ENCODE peak calls at places on chromosomes 12 and 14, in nine cellular contexts. E, F, Z, H, A, D, J, T and Q are unnamed samples.
A peak's percentile ranks its signal among the peaks of the same experiment; 100 is the strongest.

GRCh38 chr12:126667340-126667739 is 1599.6 kb upstream of the TMEM132C start:
- DNase-seq in E (no peak), F (no peak), Z (no peak), H (no peak), A (no peak), D (no peak), J (no peak), T (no peak), Q (no peak)

GRCh38 chr12:70785896-70786295 is 134.6 kb downstream of the PTPRR start:
- DNase-seq in E (no peak), F (no peak), Z (no peak), H (no peak), A (no peak), D (no peak), J (no peak), T (no peak), Q (no peak)

GRCh38 chr12:53561590-53561953 is 54.3 kb upstream of the NPFF start:
- DNase-seq in E (no peak), F (no peak), Z (no peak), H (no peak), A (no peak), D (no peak), J (no peak), T (no peak), Q (no peak)

GRCh38 chr12:95790912-95791849 is 617 bp upstream of the NTN4 start:
- DNase-seq in E (peak; percentile 35), F (no peak), Z (no peak), H (peak; percentile 33), A (peak; percentile 58), D (no peak), J (peak; percentile 12), T (peak; percentile 43), Q (peak; percentile 41)

GRCh38 chr14:33210304-33210703 is 271.6 kb downstream of the NPAS3 start:
- DNase-seq in E (no peak), F (no peak), Z (no peak), H (no peak), A (no peak), D (peak; percentile 1), J (no peak), T (no peak), Q (no peak)

GRCh38 chr12:32895688-32896437 is 714 bp downstream of the PKP2 start:
- DNase-seq in E (no peak), F (peak; percentile 23), Z (no peak), H (peak; percentile 16), A (no peak), D (no peak), J (no peak), T (peak; percentile 44), Q (no peak)

GRCh38 chr12:104668274-104668718 is 211.5 kb downstream of the CHST11 start:
- DNase-seq in E (no peak), F (peak; percentile 51), Z (no peak), H (peak; percentile 64), A (no peak), D (no peak), J (no peak), T (peak; percentile 54), Q (no peak)

GRCh38 chr12:72089678-72090077 is 151.0 kb downstream of the TPH2 start:
- DNase-seq in E (no peak), F (no peak), Z (no peak), H (no peak), A (no peak), D (no peak), J (no peak), T (no peak), Q (no peak)

GRCh38 chr12:32201096-32201495 is 94.4 kb downstream of the BICD1 start:
- DNase-seq in E (no peak), F (no peak), Z (no peak), H (no peak), A (no peak), D (no peak), J (no peak), T (no peak), Q (no peak)

DNA sequence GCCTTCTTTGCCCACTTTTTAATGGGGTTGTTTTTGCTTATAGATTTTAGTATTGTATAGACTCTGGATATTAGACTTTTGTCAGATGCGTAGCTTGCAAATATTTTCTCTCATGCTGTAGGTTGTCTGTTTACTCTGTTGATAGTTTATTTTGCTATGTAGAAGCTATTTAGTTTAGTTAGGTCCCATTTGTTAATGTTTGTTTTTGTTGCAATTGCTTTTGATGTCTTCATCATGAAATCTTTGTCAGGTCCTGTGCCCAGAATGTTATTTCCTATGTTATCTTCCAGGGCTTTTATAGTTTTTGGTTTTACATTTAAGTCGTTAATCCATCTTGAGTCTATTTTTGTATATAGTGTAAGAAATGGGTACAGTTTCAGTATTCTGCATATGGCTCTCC is 30.0 kb upstream of the LYZ start:
- DNase-seq in E (no peak), F (no peak), Z (no peak), H (no peak), A (no peak), D (no peak), J (no peak), T (no peak), Q (no peak)
- H3K9me3 ChIP-seq in E (no peaks in the 10 kb centered on the region), F (peaks cover 33% of the 10 kb centered on the region), Z (no peaks in the 10 kb centered on the region), H (no peaks in the 10 kb centered on the region), A (peaks cover 10% of the 10 kb centered on the region), D (peaks cover 39% of the 10 kb centered on the region), J (no peaks in the 10 kb centered on the region), T (peaks cover 18% of the 10 kb centered on the region), Q (no peaks in the 10 kb centered on the region)

GRCh38 chr12:7161327-7161726 is 28.2 kb upstream of the PEX5 start:
- DNase-seq in E (no peak), F (no peak), Z (no peak), H (no peak), A (no peak), D (no peak), J (no peak), T (no peak), Q (no peak)
- H3K9me3 ChIP-seq in E (no peaks in the 10 kb centered on the region), F (no peaks in the 10 kb centered on the region), Z (no peaks in the 10 kb centered on the region), H (no peaks in the 10 kb centered on the region), A (no peaks in the 10 kb centered on the region), D (peaks cover 30% of the 10 kb centered on the region), J (no peaks in the 10 kb centered on the region), T (no peaks in the 10 kb centered on the region), Q (no peaks in the 10 kb centered on the region)

DNA sequence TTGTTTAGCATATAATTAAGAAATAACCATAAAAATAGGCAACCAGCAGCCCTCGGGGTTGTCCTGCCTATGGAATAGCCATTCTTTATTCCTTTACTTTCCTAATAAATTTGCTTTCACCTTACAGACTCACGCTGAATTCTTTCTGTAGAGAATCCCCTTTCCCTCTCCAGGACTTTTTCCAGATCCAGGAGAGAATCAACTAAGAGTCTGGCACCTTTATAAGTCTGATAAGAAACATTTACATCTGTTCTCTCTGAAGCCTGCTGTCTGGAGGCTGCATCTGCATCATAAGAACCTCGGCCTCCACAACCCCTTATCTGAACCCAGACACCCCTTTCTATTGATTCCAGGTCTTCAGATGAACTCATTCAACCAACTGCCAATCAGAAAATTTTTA is 32.3 kb downstream of the RIMBP2 start:
- DNase-seq in E (no peak), F (no peak), Z (no peak), H (no peak), A (no peak), D (no peak), J (no peak), T (no peak), Q (no peak)
- H3K9me3 ChIP-seq in E (no peaks in the 10 kb centered on the region), F (no peaks in the 10 kb centered on the region), Z (no peaks in the 10 kb centered on the region), H (no peaks in the 10 kb centered on the region), A (no peaks in the 10 kb centered on the region), D (no peaks in the 10 kb centered on the region), J (no peaks in the 10 kb centered on the region), T (no peaks in the 10 kb centered on the region), Q (peaks cover 2% of the 10 kb centered on the region)

DNA sequence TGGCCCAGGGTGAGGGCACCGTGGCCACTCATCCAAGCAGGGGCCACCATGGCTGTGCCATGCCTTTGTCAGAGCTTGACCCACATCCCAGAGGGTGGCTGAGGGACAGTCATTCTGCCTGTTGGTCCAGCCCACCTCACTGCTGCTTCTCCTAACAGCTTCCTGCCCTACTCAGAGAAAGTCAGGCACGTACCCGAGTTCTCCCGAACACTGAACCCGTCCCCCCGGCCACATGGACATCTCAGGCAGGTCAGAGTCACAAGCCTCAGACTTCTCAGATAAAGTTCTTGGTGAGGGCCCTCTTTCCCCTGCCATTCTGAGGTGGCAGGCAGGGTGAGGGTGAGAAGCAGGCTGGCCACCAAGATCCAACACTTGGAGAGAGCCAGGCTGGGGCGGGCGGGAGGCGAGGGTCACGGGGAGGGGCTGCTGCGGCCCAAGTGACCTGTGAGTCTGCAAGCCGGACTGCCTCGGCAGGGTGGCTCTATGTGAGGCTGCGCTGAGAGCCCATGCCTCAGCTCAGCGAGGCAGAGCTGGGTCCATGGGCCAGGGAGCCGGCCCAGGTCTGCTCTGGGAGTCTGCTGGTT is 317.8 kb downstream of the TMEM121 start:
- DNase-seq in E (no peak), F (peak; percentile 9), Z (no peak), H (no peak), A (no peak), D (no peak), J (no peak), T (no peak), Q (no peak)
- H3K9me3 ChIP-seq in E (no peaks in the 10 kb centered on the region), F (peaks cover 15% of the 10 kb centered on the region), Z (no peaks in the 10 kb centered on the region), H (no peaks in the 10 kb centered on the region), A (no peaks in the 10 kb centered on the region), D (no peaks in the 10 kb centered on the region), J (no peaks in the 10 kb centered on the region), T (no peaks in the 10 kb centered on the region), Q (peaks cover 2% of the 10 kb centered on the region)

DNA sequence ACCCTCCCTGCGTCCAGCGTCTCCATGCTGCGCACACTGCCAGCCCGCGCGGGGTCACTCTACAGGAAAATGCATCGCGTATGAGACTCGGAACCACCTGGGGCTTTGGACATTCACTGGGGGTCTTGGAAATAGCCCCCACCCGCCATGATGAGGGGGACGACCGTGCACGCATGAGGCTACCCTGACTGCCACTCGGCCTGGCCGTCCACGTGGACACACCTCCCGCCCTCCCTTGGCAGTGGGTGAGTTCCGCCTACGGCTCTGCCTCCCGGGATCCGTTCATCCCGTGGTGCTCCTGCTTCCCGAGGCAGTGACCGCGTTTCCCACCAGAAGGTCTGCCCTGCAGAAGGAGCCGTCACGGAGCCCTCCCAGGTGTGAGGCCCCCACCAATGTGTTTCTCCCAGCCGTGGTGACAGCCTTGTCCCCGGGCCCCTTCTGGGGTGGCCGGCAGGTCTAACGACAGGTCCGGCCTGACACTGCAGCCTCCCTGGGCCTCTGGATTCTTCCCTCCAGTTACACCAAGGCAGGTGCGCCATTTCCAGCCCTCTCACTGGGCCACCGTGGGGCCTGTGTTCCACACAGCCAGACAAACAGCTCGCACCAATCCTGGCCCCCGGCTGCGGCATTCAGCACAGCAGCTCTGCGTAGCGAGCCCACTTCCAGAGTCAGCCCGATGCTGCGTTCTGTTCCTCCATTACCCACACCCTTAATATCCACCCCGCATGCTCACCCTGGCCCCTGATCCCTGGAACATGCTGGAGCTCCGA is 11.1 kb upstream of the GALNT9 start:
- DNase-seq in E (peak; percentile 13), F (no peak), Z (no peak), H (no peak), A (no peak), D (no peak), J (no peak), T (no peak), Q (no peak)
- H3K9me3 ChIP-seq in E (no peaks in the 10 kb centered on the region), F (no peaks in the 10 kb centered on the region), Z (no peaks in the 10 kb centered on the region), H (no peaks in the 10 kb centered on the region), A (no peaks in the 10 kb centered on the region), D (no peaks in the 10 kb centered on the region), J (no peaks in the 10 kb centered on the region), T (no peaks in the 10 kb centered on the region), Q (peaks cover 17% of the 10 kb centered on the region)

GRCh38 chr14:80536456-80536855 is 325.2 kb upstream of the DIO2 start:
- DNase-seq in E (no peak), F (no peak), Z (no peak), H (no peak), A (no peak), D (no peak), J (no peak), T (no peak), Q (no peak)
- H3K9me3 ChIP-seq in E (no peaks in the 10 kb centered on the region), F (peaks cover 15% of the 10 kb centered on the region), Z (no peaks in the 10 kb centered on the region), H (no peaks in the 10 kb centered on the region), A (peaks cover 2% of the 10 kb centered on the region), D (no peaks in the 10 kb centered on the region), J (peaks cover 6% of the 10 kb centered on the region), T (peaks cover 17% of the 10 kb centered on the region), Q (peaks cover 5% of the 10 kb centered on the region)